ENCODE peak calls at places on chromosomes 13 and 19, in seven cellular contexts. Z is right cardiac atrium; W is AG04450; I is fibroblast of lung; E is iPS DF 6.9; M is effector memory CD4-positive, alpha-beta T cell; K is cardiac muscle cell. Q is an unnamed sample.

GRCh38 chr19:27676334-27676733 is 1536.6 kb downstream of the UQCRFS1 start:
- DNase-seq in K (no peak), Z (no peak), W (no peak), M (no peak), I (no peak), E (no peak), Q (no peak)

GRCh38 chr13:32838985-32839384 is 177.2 kb upstream of the KL start:
- DNase-seq in W (no peak), M (no peak), E (no peak), K (peak), I (peak), Z (no peak), Q (no peak)

GRCh38 chr13:60152904-60153303 is 10.8 kb downstream of the DIAPH3 start:
- DNase-seq in Z (no peak), I (peak), M (no peak), W (no peak), K (no peak), E (no peak), Q (no peak)

GRCh38 chr13:102399791-102400618 is 1.8 kb downstream of the FGF14 start:
- DNase-seq in Z (peak), I (peak), K (no peak), E (no peak), W (no peak), M (no peak), Q (no peak)

GRCh38 chr13:20128459-20128927 is 32.4 kb downstream of the GJA3 start:
- DNase-seq in W (no peak), I (no peak), Z (no peak), K (no peak), M (no peak), E (no peak), Q (no peak)

GRCh38 chr19:50377051-50377441 is 789 bp downstream of the NR1H2 start:
- DNase-seq in M (peak), E (no peak), W (no peak), Z (no peak), I (no peak), K (no peak), Q (no peak)

GRCh38 chr19:49894879-49895565 is 1.7 kb downstream of the IL4I1 start:
- DNase-seq in Z (no peak), K (no peak), E (no peak), M (peak), I (no peak), W (no peak), Q (no peak)

GRCh38 chr13:80341098-80341701 is at the start of gene SPRY2:
- DNase-seq in E (no peak), M (no peak), W (peak), K (peak), I (peak), Z (peak), Q (peak)

GRCh38 chr19:49447485-49448431 is 3.9 kb downstream of the PIH1D1 start:
- DNase-seq in Z (peak), M (no peak), K (peak), I (no peak), W (no peak), E (no peak), Q (no peak)

GRCh38 chr19:18675779-18676178 is 7.7 kb upstream of the CRTC1 start:
- DNase-seq in M (no peak), W (no peak), E (no peak), K (peak), I (peak), Z (no peak), Q (no peak)

GRCh38 chr13:111480976-111481375 is 160.5 kb downstream of the TEX29 start:
- DNase-seq in K (no peak), E (no peak), Z (no peak), W (no peak), I (no peak), M (no peak), Q (no peak)

GRCh38 chr19:46860846-46861690 is at the start of gene ARHGAP35:
- DNase-seq in I (no peak), E (no peak), M (peak), W (no peak), Z (no peak), K (no peak), Q (no peak)

GRCh38 chr13:108168929-108169328 is 46.4 kb downstream of the LIG4 start:
- DNase-seq in K (no peak), Z (no peak), I (no peak), W (no peak), E (no peak), M (no peak), Q (no peak)

GRCh38 chr13:29359181-29359580 is 236.3 kb downstream of the SLC7A1 start:
- DNase-seq in K (no peak), I (no peak), W (no peak), Z (no peak), E (no peak), M (no peak), Q (no peak)

GRCh38 chr13:33123066-33123940 is 107.1 kb downstream of the KL start:
- DNase-seq in E (no peak), W (no peak), Z (no peak), I (peak), M (no peak), K (peak), Q (no peak)

GRCh38 chr13:109254271-109254670 is 532.1 kb downstream of the IRS2 start:
- DNase-seq in K (no peak), M (no peak), E (no peak), W (no peak), I (no peak), Z (no peak), Q (no peak)

GRCh38 chr13:78121459-78122348 is 203.1 kb upstream of the EDNRB start:
- DNase-seq in E (peak), K (peak), I (peak), M (no peak), Z (peak), W (no peak), Q (no peak)

GRCh38 chr19:55439052-55439451 is 4.0 kb downstream of the SHISA7 start:
- DNase-seq in E (no peak), M (no peak), K (no peak), W (no peak), I (no peak), Z (no peak), Q (no peak)

GRCh38 chr19:5867201-5868136 is 2.9 kb downstream of the FUT5 start:
- DNase-seq in E (no peak), W (no peak), M (no peak), K (no peak), Z (no peak), I (no peak), Q (no peak)

GRCh38 chr13:23715762-23716235 is 145.6 kb downstream of the TNFRSF19 start:
- DNase-seq in I (no peak), W (no peak), K (no peak), M (no peak), Z (no peak), E (peak), Q (no peak)

GRCh38 chr19:47613165-47614146 is 4.5 kb downstream of the BICRA start:
- DNase-seq in Z (no peak), M (no peak), W (peak), E (no peak), I (peak), K (peak), Q (no peak)

GRCh38 chr19:34960103-34960805 is 3.8 kb downstream of the ZNF792 start:
- DNase-seq in E (no peak), Z (no peak), W (peak), I (no peak), M (no peak), K (peak), Q (no peak)

GRCh38 chr19:3969435-3970312 is 1.2 kb downstream of the DAPK3 start:
- DNase-seq in M (no peak), I (peak), Z (no peak), W (peak), K (peak), E (no peak), Q (peak)
- H3K27ac ChIP-seq in M (peak), I (peak), Z (peak), W (peak), K (peak), E (no peak), Q (peak)

GRCh38 chr13:35891486-35891885 is 239.7 kb downstream of the DCLK1 start:
- DNase-seq in M (no peak), Z (no peak), E (no peak), W (no peak), K (no peak), I (no peak), Q (no peak)

GRCh38 chr13:35889560-35889959 is 241.6 kb downstream of the DCLK1 start:
- DNase-seq in W (no peak), K (no peak), I (no peak), E (no peak), M (no peak), Z (no peak), Q (no peak)

GRCh38 chr13:35892837-35893814 is 238.1 kb downstream of the DCLK1 start:
- DNase-seq in W (no peak), I (no peak), E (no peak), M (no peak), Z (no peak), K (no peak), Q (no peak)

GRCh38 chr13:35894636-35895035 is 236.5 kb downstream of the DCLK1 start:
- DNase-seq in M (no peak), I (no peak), Z (no peak), W (no peak), K (no peak), E (no peak), Q (no peak)

GRCh38 chr13:35891973-35892441 is 239.2 kb downstream of the DCLK1 start:
- DNase-seq in I (no peak), K (peak), Z (no peak), M (no peak), W (no peak), E (no peak), Q (peak)
- H3K27ac ChIP-seq in I (no peak), K (no peak), Z (no peak), M (no peak), W (no peak), E (no peak), Q (peak)

GRCh38 chr19:14203258-14203657 is 2.7 kb downstream of the ADGRL1 start:
- DNase-seq in Z (no peak), E (no peak), I (no peak), K (no peak), M (no peak), W (no peak), Q (no peak)

GRCh38 chr19:14198384-14199376 is 7.3 kb downstream of the ADGRL1 start:
- DNase-seq in E (no peak), I (peak), Z (no peak), M (no peak), W (no peak), K (peak), Q (no peak)

DNA sequence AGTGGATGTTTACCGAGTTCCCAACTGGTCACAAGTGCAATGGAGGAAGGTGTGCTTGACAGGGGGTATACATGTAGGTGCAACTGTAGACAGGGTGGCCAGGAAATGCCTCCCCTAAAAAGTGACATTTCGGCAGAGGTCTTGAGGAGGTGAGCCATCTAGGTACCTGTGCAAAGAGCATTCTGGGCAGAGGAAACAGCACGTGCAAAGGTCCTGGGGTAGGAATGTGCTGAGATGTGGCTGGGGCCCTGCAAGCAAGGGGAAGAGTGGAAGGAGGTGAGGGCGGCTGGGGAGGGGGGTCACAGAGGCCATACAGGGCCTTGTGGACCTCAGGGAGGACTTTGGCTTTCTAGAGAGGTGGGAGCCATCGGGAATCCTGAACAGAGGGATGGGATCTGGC is 8.1 kb downstream of the ADGRL1 start:
- DNase-seq in K (no peak), Z (no peak), M (no peak), W (no peak), E (no peak), I (no peak), Q (no peak)
- H3K27ac ChIP-seq in K (no peak), Z (no peak), M (no peak), W (no peak), E (no peak), I (no peak), Q (no peak)

GRCh38 chr13:66348745-66349720 is 881.1 kb downstream of the PCDH9 start:
- DNase-seq in Z (no peak), M (no peak), K (peak), I (no peak), W (no peak), E (no peak), Q (no peak)

GRCh38 chr13:66347718-66348117 is 882.4 kb downstream of the PCDH9 start:
- DNase-seq in M (no peak), I (no peak), K (no peak), Z (no peak), W (no peak), E (no peak), Q (no peak)

GRCh38 chr13:66344770-66345367 is 885.3 kb downstream of the PCDH9 start:
- DNase-seq in M (no peak), E (no peak), Z (no peak), W (no peak), K (no peak), I (peak), Q (no peak)

GRCh38 chr13:66343224-66343828 is 886.8 kb downstream of the PCDH9 start:
- DNase-seq in K (no peak), M (no peak), W (no peak), E (no peak), Z (no peak), I (no peak), Q (no peak)

GRCh38 chr13:66345988-66346387 is 884.1 kb downstream of the PCDH9 start:
- DNase-seq in W (no peak), M (no peak), E (no peak), K (peak), I (no peak), Z (no peak), Q (no peak)
- H3K27ac ChIP-seq in W (no peak), M (no peak), E (no peak), K (no peak), I (no peak), Z (no peak), Q (no peak)

GRCh38 chr19:42846597-42846996 is 32.9 kb downstream of the PSG1 start:
- DNase-seq in K (no peak), E (no peak), Z (no peak), I (no peak), M (no peak), W (no peak), Q (no peak)

GRCh38 chr19:42850981-42851717 is 28.4 kb downstream of the PSG1 start:
- DNase-seq in Z (peak), I (peak), M (no peak), K (peak), W (peak), E (no peak), Q (peak)
- H3K27ac ChIP-seq in Z (no peak), I (peak), M (no peak), K (no peak), W (peak), E (no peak), Q (peak)

GRCh38 chr19:12668346-12668745 is 1.7 kb downstream of the WDR83 start:
- DNase-seq in E (no peak), W (no peak), Z (no peak), K (no peak), M (no peak), I (no peak), Q (no peak)
- H3K27ac ChIP-seq in E (no peak), W (peak), Z (no peak), K (peak), M (peak), I (peak), Q (peak)

GRCh38 chr13:110453767-110454166 is 107.8 kb downstream of the RAB20 start:
- DNase-seq in I (no peak), W (no peak), Z (no peak), K (no peak), E (no peak), M (no peak), Q (no peak)
- H3K27ac ChIP-seq in I (no peak), W (no peak), Z (no peak), K (no peak), E (no peak), M (no peak), Q (no peak)

GRCh38 chr19:3152431-3152780 is 16.6 kb downstream of the GNA15 start:
- DNase-seq in I (no peak), M (no peak), E (no peak), K (no peak), W (no peak), Z (no peak), Q (no peak)

GRCh38 chr19:3150739-3151329 is 15.0 kb downstream of the GNA15 start:
- DNase-seq in W (no peak), M (no peak), K (no peak), I (no peak), E (no peak), Z (no peak), Q (no peak)

GRCh38 chr19:3151563-3152430 is 16.0 kb downstream of the GNA15 start:
- DNase-seq in W (no peak), M (no peak), K (no peak), I (no peak), E (no peak), Z (no peak), Q (no peak)

GRCh38 chr19:3154957-3155736 is 19.3 kb downstream of the GNA15 start:
- DNase-seq in W (peak), E (no peak), I (peak), Z (peak), M (peak), K (peak), Q (peak)

DNA sequence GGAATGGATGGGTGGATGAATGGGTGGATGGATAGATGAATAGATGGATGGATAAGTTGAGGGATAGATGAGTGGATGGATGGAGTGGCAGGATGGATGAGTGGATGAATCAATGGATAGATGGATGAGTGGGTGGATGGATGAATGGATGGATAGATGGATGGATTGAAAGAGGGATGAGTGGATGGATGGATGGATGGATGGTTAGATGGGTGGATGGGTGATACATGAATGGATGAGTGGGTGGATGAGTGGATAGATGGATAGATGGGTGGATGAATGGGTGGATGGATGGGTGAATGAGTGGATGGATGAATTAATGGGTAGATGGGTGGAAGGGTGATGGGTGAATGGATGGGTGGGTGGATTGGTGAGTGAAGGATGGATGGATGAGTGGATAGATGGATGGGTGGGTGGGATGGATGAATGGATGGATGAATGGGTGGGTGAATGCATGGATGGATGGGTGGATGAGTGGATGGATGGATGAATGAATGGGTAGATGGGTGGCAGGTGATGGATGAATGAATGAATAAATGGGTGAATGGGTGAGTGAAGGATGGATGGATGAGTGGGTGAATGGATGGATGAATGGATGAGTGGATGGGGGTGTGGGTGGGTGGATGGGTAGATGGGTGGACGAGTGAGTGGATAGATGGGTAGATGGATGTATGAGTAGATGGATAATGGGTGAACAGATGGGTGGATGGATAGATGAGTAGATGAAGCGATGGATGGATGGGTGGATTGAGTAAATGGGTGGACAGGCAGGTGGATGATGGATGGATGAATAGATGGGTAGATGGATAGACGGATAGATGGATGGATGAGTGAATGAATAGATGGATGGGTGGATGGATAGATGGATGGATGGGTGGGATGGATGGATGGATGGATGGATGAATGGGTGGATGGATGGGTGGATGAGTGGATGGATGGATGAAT is 17.7 kb downstream of the GNA15 start:
- DNase-seq in W (no peak), K (no peak), M (no peak), E (no peak), I (no peak), Z (no peak), Q (no peak)
- H3K27ac ChIP-seq in W (no peak), K (no peak), M (no peak), E (no peak), I (no peak), Z (no peak), Q (peak)

Q was measured in epithelial cell of prostate.